ENCODE peak calls at places on chromosomes 2 and 18, in four cellular contexts. L is K562, K is H1, M is HepG2. D is an unnamed sample.
A peak's percentile ranks its signal among the peaks of the same experiment; 100 is the strongest.

GRCh38 chr2:98369710-98370239 is 23.5 kb downstream of the CNGA3 start:
- DNase-seq in L (no peak), K (peak; percentile 22), M (no peak), D (no peak)

GRCh38 chr2:23200056-23200455 is 184.9 kb upstream of the KLHL29 start:
- DNase-seq in L (no peak), K (no peak), M (no peak), D (no peak)

GRCh38 chr2:129888896-129889295 is 90.6 kb upstream of the RAB6C start:
- DNase-seq in L (no peak), K (no peak), M (no peak), D (no peak)

GRCh38 chr2:161068670-161069069 is 91.6 kb upstream of the TANK start:
- DNase-seq in L (no peak), K (no peak), M (no peak), D (no peak)

GRCh38 chr18:6009751-6010150 is 114.4 kb upstream of the TMEM200C start:
- DNase-seq in L (no peak), K (no peak), M (no peak), D (no peak)

GRCh38 chr2:145484443-145485086 is 964.6 kb upstream of the ZEB2 start:
- DNase-seq in L (peak; percentile 10), K (no peak), M (no peak), D (peak; percentile 69)

GRCh38 chr18:25985999-25986398 is 104.4 kb downstream of the SS18 start:
- DNase-seq in L (no peak), K (no peak), M (no peak), D (no peak)

GRCh38 chr18:58105206-58105907 is 61.3 kb downstream of the NEDD4L start:
- DNase-seq in L (no peak), K (no peak), M (no peak), D (no peak)

GRCh38 chr2:100704711-100705110 is 115.2 kb upstream of the NPAS2 start:
- DNase-seq in L (no peak), K (no peak), M (no peak), D (no peak)

GRCh38 chr18:76005632-76006031 is 489.4 kb downstream of the ZNF516 start:
- DNase-seq in L (no peak), K (no peak), M (no peak), D (no peak)

GRCh38 chr18:35999925-36000324 is 27.4 kb downstream of the RMP24 start:
- DNase-seq in L (no peak), K (no peak), M (no peak), D (no peak)

GRCh38 chr18:68764016-68764415 is 33.9 kb upstream of the CCDC102B start:
- DNase-seq in L (no peak), K (no peak), M (no peak), D (no peak)

GRCh38 chr2:65722028-65722427 is 289.6 kb upstream of the SPRED2 start:
- DNase-seq in L (no peak), K (no peak), M (no peak), D (no peak)

GRCh38 chr18:74724186-74724585 is 126.5 kb downstream of the ZNF407 start:
- DNase-seq in L (no peak), K (no peak), M (no peak), D (no peak)

GRCh38 chr2:170140561-170140960 is 37.4 kb upstream of the MYO3B start:
- DNase-seq in L (no peak), K (no peak), M (no peak), D (no peak)

GRCh38 chr2:53438692-53439091 is 328.9 kb upstream of the CHAC2 start:
- DNase-seq in L (no peak), K (no peak), M (no peak), D (no peak)

GRCh38 chr2:204360218-204361007 is 184.9 kb upstream of the PARD3B start:
- DNase-seq in L (no peak), K (no peak), M (no peak), D (no peak)

GRCh38 chr2:206212673-206213513 is 53.2 kb downstream of the EEF1B2 start:
- DNase-seq in L (no peak), K (no peak), M (no peak), D (no peak)

GRCh38 chr2:110115291-110116032 is at the start of gene MALL:
- DNase-seq in L (no peak), K (no peak), M (no peak), D (peak; percentile 60)

GRCh38 chr18:9087144-9087543 is 15.4 kb upstream of the NDUFV2 start:
- DNase-seq in L (no peak), K (no peak), M (no peak), D (no peak)

GRCh38 chr2:134086594-134087219 is 167.2 kb upstream of the MGAT5 start:
- DNase-seq in L (no peak), K (no peak), M (no peak), D (no peak)

GRCh38 chr2:238359403-238359802 is 39.1 kb downstream of the TRAF3IP1 start:
- DNase-seq in L (no peak), K (no peak), M (no peak), D (no peak)

GRCh38 chr2:233288663-233289062 is 19.0 kb upstream of the SAG start:
- DNase-seq in L (no peak), K (no peak), M (no peak), D (no peak)

GRCh38 chr2:204628926-204629661 is 83.8 kb downstream of the PARD3B start:
- DNase-seq in L (no peak), K (no peak), M (no peak), D (no peak)

GRCh38 chr2:220143336-220143735 is 515.9 kb downstream of the SLC4A3 start:
- DNase-seq in L (no peak), K (no peak), M (peak; percentile 37), D (peak; percentile 3)

GRCh38 chr2:207390302-207391095 is 139.3 kb upstream of the CREB1 start:
- DNase-seq in L (no peak), K (no peak), M (no peak), D (no peak)

GRCh38 chr2:105792561-105792960 is 47.8 kb downstream of the NCK2 start:
- DNase-seq in L (no peak), K (no peak), M (no peak), D (no peak)

GRCh38 chr2:116980354-116980753 is 834.1 kb upstream of the DDX18 start:
- DNase-seq in L (no peak), K (no peak), M (no peak), D (no peak)

GRCh38 chr2:8358179-8358578 is 323.7 kb upstream of the ID2 start:
- DNase-seq in L (no peak), K (no peak), M (no peak), D (no peak)

GRCh38 chr2:216695401-216695821 is at the start of gene IGFBP5:
- DNase-seq in L (peak; percentile 17), K (peak; percentile 75), M (no peak), D (no peak)

GRCh38 chr2:236673823-236674185 is 104.2 kb downstream of the ACKR3 start:
- DNase-seq in L (no peak), K (peak; percentile 20), M (no peak), D (no peak)

GRCh38 chr2:234608946-234609345 is 112.1 kb upstream of the ARL4C start:
- DNase-seq in L (no peak), K (no peak), M (no peak), D (no peak)

GRCh38 chr2:31889044-31889443 is 121.8 kb downstream of the MEMO1 start:
- DNase-seq in L (no peak), K (no peak), M (no peak), D (no peak)

GRCh38 chr2:31888550-31888949 is 122.3 kb downstream of the MEMO1 start:
- DNase-seq in L (no peak), K (no peak), M (no peak), D (no peak)

DNA sequence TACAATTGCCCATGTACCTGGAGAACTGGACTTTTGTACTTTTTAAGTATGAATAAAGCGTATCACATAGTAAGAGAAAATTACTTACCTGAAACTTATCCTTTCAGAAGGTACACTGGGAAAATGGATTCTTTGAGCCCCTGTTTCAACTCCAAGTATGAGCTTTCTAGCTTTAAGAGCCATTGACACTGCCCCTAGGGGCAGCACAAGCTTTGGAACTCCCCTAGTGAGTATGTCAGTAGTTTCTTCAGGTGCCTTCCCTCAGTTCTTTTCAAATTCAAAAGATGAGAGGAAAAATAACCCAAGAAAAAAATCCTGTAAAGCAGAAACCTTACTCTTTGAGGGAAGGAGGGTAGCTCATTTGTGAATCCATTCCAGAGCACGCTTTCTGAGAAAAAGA is 124.1 kb downstream of the MEMO1 start:
- DNase-seq in L (no peak), K (no peak), M (peak; percentile 50), D (peak; percentile 22)
- TF ChIP-seq SP1 in L (no peak), K (no peak), M (no peak), D (no peak)

DNA sequence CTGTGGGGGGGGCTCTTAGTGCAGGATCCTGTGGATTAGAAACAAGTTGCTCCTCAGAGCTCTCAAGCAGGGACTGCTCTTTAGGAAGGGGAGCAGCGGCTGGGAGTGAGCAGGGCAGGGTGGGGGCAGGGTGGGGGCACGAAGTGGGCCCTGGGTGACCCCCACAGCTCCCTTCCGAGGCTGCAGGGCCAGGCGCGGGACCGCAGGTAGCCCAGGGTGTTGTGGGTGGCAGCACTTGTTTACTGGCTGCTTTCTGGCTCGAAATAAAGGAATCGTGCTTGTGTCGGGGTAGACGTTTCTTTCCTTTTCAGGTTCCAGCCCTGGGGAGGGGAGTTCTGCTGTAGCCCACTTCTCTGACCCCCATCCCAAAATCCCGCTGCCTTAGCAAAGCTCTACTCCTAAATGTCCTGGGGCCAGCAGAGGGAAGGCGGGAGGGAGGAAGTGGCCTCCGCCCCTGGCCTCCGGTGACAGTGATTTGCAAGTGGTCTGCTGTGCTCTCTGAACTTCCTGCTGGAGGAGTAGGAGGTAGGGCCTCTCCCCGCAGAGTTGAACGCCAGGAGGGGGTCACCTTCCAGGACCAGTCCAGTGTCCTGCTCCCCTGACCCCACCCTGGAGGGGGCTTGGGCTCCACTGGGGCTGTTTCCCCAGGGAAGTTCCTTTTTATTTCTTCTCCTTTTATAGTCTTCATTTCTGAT is 8.3 kb downstream of the NEU4 start:
- DNase-seq in L (no peak), K (no peak), M (no peak), D (no peak)
- TF ChIP-seq FOSL1 in L (no peak), K (no peak), M (no peak), D (no peak)

DNA sequence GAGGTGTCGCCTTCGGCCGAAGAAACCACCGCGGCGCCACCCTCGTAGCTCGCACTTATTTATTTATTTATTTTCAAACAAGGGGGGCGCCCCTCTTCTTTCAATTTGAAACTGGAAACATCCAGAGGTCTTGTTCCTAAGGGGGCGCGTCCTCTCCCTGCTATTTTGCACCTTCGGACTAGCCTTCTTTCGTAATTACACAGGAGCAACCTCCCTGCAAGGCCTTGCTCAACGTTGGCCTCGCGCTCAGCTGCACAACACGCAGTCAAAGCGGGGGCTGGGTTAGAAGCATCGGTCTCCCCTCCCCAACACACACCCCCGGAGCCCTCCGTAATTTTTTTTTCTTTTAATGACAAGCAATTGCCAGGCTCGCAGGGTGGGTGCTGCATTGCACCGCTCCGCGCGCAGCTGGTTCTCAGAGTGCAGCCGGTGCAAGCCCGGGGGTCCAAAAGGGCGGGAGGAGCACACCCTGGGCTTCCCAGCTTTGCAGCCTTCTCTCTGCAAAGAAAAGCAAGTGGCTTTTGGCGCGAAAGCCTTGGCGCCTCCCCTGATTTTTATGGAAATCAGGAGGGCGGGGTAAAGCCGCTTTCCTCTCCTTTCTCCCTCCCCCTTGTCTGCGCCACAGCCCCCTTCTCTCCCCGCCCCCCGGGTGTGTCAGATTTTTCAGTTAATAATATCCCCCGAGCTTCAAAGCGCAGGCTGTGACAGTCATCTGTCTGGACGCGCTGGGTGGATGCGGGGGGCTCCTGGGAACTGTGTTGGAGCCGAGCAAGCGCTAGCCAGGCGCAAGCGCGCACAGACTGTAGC is at the start of gene MYCN:
- DNase-seq in L (no peak), K (peak; percentile 89), M (peak; percentile 41), D (no peak)
- H3K27me3 ChIP-seq in L (peaks cover 40% of the 10 kb centered on the region), K (no peaks in the 10 kb centered on the region), M (peaks cover 23% of the 10 kb centered on the region), D (peaks cover 13% of the 10 kb centered on the region)

DNA sequence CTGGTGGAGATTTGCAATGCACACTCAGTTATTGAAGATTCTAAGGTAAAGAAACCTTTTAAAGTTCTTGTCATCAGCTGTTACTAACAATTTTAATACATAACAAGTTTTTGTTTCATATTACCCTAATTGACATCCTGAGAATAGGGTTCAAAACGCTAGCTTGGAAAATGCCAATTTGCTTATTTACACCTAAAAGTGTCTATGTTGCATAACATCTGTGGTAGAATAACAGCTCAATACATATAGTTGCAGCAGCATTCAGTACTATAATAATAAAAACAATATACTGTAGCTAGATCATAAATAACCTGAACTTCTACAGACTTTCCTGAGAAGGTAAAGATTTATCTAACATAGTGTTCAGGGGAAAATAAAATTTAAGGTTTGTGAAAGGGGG is 219.0 kb downstream of the OSR1 start:
- DNase-seq in L (no peak), K (no peak), M (no peak), D (no peak)
- TF ChIP-seq SP1 in L (no peak), K (no peak), M (no peak), D (no peak)

D was measured in HCT116.